ENCODE peak calls at places on chromosomes 2 and 18, in eight cellular contexts. N is stomach, S is transverse colon, J is A549, G is SK-N-SH, Z is GM12878, D is sigmoid colon, W is upper lobe of left lung. P is an unnamed sample.

GRCh38 chr2:188788621-188789020 is 185.6 kb upstream of the COL3A1 start:
- DNase-seq in S (peak), G (no peak), J (no peak), Z (no peak), W (peak), N (peak), D (peak), P (peak)

GRCh38 chr2:208266641-208267335 is 733 bp downstream of the PIKFYVE start:
- DNase-seq in S (no peak), G (no peak), D (no peak), J (no peak), N (no peak), Z (no peak), W (no peak), P (no peak)

GRCh38 chr2:72991439-72991725 is 74.1 kb downstream of the EMX1 start:
- DNase-seq in N (peak), Z (no peak), W (no peak), G (no peak), J (no peak), D (peak), S (peak), P (peak)

GRCh38 chr2:134433934-134434333 is 180.1 kb downstream of the MGAT5 start:
- DNase-seq in D (no peak), W (no peak), S (no peak), N (no peak), G (no peak), Z (no peak), J (no peak), P (no peak)

GRCh38 chr2:2271471-2271941 is 59.6 kb downstream of the MYT1L start:
- DNase-seq in W (no peak), D (no peak), N (no peak), Z (no peak), J (no peak), G (peak), S (no peak), P (no peak)

GRCh38 chr2:12240216-12240615 is 476.5 kb upstream of the TRIB2 start:
- DNase-seq in N (no peak), D (no peak), S (no peak), W (no peak), Z (no peak), J (no peak), G (no peak), P (no peak)

GRCh38 chr2:122328811-122329210 is 573.4 kb downstream of the TSN start:
- DNase-seq in J (no peak), Z (no peak), G (no peak), S (no peak), W (no peak), D (no peak), N (no peak), P (no peak)

GRCh38 chr2:44169155-44169898 is 652 bp downstream of the PPM1B start:
- DNase-seq in D (peak), Z (peak), J (peak), N (peak), W (peak), S (peak), G (peak), P (peak)

GRCh38 chr2:51855683-51856082 is 823.8 kb upstream of the NRXN1 start:
- DNase-seq in N (no peak), J (no peak), D (no peak), W (no peak), Z (no peak), S (no peak), G (no peak), P (no peak)

GRCh38 chr2:158619496-158619895 is 162.7 kb downstream of the PKP4 start:
- DNase-seq in D (no peak), N (peak), Z (no peak), W (peak), J (no peak), S (no peak), G (no peak), P (no peak)

GRCh38 chr2:227154976-227155375 is 9.0 kb downstream of the COL4A4 start:
- DNase-seq in Z (no peak), N (no peak), D (no peak), G (no peak), J (no peak), W (no peak), S (no peak), P (no peak)

GRCh38 chr18:34350778-34351177 is 126.1 kb upstream of the NOL4 start:
- DNase-seq in S (no peak), W (no peak), Z (no peak), N (no peak), G (no peak), J (no peak), D (no peak), P (no peak)

GRCh38 chr18:34357944-34358580 is 133.3 kb upstream of the NOL4 start:
- DNase-seq in Z (no peak), G (no peak), J (no peak), D (no peak), S (no peak), N (no peak), W (no peak), P (no peak)

GRCh38 chr18:34354351-34354750 is 129.6 kb upstream of the NOL4 start:
- DNase-seq in W (no peak), N (no peak), Z (no peak), D (no peak), G (no peak), J (no peak), S (no peak), P (no peak)

DNA sequence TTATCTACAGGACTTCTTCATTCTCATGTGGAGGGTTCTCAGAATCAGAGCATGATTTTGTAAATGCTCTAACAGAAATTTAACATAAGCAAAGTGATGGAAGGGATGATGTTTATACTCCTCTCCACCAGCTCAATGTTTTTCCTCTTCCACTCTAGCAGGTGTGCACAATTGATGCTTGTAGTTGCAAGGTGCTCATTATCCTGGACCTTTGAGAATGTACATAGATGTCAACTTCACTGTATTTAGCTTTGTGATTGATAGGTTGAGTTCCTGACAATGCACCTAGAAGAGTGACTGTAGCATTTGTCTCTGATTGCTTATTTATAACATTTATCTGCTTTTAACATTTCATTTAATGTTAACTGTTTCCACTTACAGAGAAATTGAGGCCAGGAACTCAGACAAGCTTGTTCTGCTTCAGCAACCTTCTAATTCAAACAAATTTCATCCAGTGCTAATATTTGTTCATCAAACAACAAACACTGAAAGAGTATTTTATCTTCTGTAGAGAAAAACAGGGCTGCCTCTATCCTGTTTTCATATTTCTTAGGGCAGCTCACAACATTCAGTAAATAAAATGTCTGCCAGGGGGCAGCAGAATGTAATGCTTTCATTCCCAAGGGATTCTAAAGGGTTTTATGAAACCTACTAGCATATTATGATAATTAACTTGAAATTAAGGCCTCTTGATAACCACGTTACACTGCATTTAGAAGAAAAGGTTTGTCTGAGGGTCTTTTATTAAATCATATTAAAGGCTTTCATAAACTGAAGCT is 127.9 kb upstream of the NOL4 start:
- DNase-seq in G (peak), W (no peak), S (no peak), N (no peak), J (no peak), Z (no peak), D (no peak), P (no peak)
- TF ChIP-seq CTCF in G (peak), W (no peak), S (no peak), N (peak), J (no peak), Z (peak), D (no peak), P (no peak)

GRCh38 chr18:48962252-48962856 is 11.6 kb upstream of the SMAD7 start:
- DNase-seq in W (no peak), G (no peak), N (no peak), Z (no peak), J (no peak), D (no peak), S (no peak), P (no peak)

GRCh38 chr18:48961547-48961946 is 10.8 kb upstream of the SMAD7 start:
- DNase-seq in W (no peak), D (no peak), S (no peak), N (no peak), Z (no peak), J (no peak), G (no peak), P (no peak)

GRCh38 chr18:48966523-48966922 is 15.8 kb upstream of the SMAD7 start:
- DNase-seq in S (no peak), N (no peak), D (no peak), Z (no peak), W (no peak), G (no peak), J (no peak), P (no peak)

GRCh38 chr18:48962857-48963554 is 12.2 kb upstream of the SMAD7 start:
- DNase-seq in D (no peak), S (no peak), Z (no peak), W (no peak), N (no peak), G (no peak), J (no peak), P (no peak)

DNA sequence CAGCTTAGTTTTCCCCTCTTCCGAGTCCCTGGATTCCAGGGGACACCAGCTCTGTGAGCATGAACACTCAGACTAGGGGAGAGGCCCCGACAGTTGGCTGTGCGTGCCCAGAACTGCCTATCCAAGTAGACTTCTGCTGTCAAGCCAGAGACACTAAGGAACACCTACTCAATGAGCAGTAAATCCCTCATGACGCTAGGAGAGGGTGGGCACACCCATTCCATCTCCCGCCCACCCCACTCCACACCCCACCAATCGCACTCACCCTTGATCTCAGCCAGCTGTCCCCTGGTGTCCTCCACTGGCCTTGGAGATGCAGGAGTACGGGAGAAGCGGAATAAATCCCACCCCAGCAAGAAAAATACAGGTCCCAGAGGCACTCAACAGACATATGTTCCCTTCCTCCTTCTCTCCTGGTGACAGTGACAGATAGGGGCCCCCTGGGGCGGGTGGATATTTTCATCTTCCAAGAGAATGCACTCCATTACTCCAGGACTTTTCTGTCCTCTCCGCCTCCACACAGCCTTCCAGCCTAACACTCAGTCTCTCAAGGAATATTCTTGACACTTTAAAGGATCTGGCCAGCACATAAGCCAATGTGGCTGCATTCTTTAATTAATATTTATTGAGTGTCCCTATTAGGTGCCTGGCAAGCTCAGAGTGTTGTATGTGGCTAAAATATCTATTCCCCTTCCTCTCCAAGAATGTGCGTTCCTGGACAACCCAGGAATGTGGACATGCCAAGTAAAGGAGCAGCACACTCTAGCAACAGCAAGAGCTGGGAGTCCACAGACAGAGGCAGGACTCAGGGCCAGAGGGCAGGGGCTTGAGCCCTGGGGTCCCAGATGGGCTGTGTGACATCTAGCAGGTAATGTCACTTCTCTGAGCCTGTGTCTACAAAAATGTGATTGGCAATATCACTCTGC is 13.1 kb upstream of the SMAD7 start:
- DNase-seq in S (no peak), J (no peak), W (no peak), N (no peak), Z (no peak), D (no peak), G (no peak), P (no peak)
- TF ChIP-seq EP300 in S (no peak), J (no peak), W (no peak), N (no peak), Z (no peak), D (no peak), G (no peak), P (no peak)

GRCh38 chr2:53268626-53269025 is 499.0 kb upstream of the CHAC2 start:
- DNase-seq in Z (no peak), S (no peak), J (no peak), W (no peak), N (no peak), G (no peak), D (no peak), P (no peak)

GRCh38 chr2:53265900-53266299 is 501.7 kb upstream of the CHAC2 start:
- DNase-seq in N (no peak), J (no peak), S (no peak), Z (no peak), W (no peak), G (no peak), D (no peak), P (no peak)

GRCh38 chr2:53268086-53268485 is 499.5 kb upstream of the CHAC2 start:
- DNase-seq in S (no peak), D (no peak), W (no peak), G (no peak), J (no peak), Z (no peak), N (no peak), P (no peak)
- TF ChIP-seq CTCF in S (no peak), D (no peak), W (no peak), G (no peak), J (no peak), Z (no peak), N (no peak), P (no peak)

GRCh38 chr2:234495076-234495800 is 1.6 kb downstream of the ARL4C start:
- DNase-seq in Z (no peak), J (no peak), W (no peak), S (no peak), G (peak), D (peak), N (no peak), P (no peak)
- TF ChIP-seq EP300 in Z (no peak), J (no peak), W (no peak), S (no peak), G (no peak), D (no peak), N (no peak), P (no peak)

GRCh38 chr18:29753379-29753778 is 1289.2 kb downstream of the DSC3 start:
- DNase-seq in N (no peak), D (no peak), G (no peak), S (no peak), J (no peak), Z (no peak), W (no peak), P (no peak)

DNA sequence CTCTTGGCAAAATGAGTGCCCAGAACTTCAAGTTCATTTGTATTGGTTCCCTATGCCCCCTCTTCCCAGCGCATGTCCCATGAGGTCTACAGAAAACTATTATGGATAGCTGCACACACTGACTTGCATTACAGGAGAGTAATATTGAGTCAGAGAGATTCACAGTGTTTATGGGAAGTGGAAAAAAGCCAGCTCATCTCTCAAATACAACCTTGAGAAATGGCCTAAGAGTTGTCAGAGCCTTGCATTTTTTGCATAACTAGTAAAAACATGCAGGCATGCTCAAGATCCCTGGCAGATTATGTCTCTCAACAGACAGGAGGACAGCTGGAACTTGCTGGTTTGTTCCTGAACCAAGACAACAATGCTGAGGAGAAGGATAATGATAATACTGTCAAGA is 1292.8 kb downstream of the DSC3 start:
- DNase-seq in S (no peak), Z (no peak), W (no peak), G (no peak), D (no peak), J (no peak), N (no peak), P (no peak)
- TF ChIP-seq CTCF in S (no peak), Z (no peak), W (no peak), G (no peak), D (no peak), J (no peak), N (no peak), P (no peak)

GRCh38 chr2:42572297-42573081 is 4.1 kb downstream of the MTA3 start:
- DNase-seq in G (no peak), D (no peak), S (no peak), Z (no peak), J (no peak), W (no peak), N (peak), P (no peak)
- TF ChIP-seq EP300 in G (no peak), D (no peak), S (no peak), Z (no peak), J (no peak), W (no peak), N (no peak), P (no peak)

P was measured in tibial nerve.